ENCODE peak calls at places on chromosome 5, in ten cellular contexts. E is body of pancreas; D is astrocyte; L is kidney; I is type B pancreatic cell; Z is GM12865; R is H1; P is CD4-positive, alpha-beta T cell; N is IMR-90; G is PC-9. C is an unnamed sample.

GRCh38 chr5:108398964-108399363 is 17.1 kb upstream of the FBXL17 start:
- DNase-seq in I (no peak), D (no peak), R (no peak), E (no peak), N (no peak), P (no peak), Z (no peak), L (no peak), G (no peak), C (no peak)

GRCh38 chr5:73266309-73266708 is 93.3 kb downstream of the TMEM174 start:
- DNase-seq in I (no peak), N (no peak), P (no peak), Z (no peak), D (no peak), L (no peak), G (no peak), E (no peak), R (no peak), C (no peak)

GRCh38 chr5:16546712-16547111 is 70.1 kb downstream of the RETREG1 start:
- DNase-seq in Z (no peak), R (no peak), I (no peak), E (no peak), P (no peak), L (no peak), N (no peak), G (no peak), D (no peak), C (no peak)

GRCh38 chr5:67267522-67268232 is 71.1 kb upstream of the CD180 start:
- DNase-seq in D (no peak), Z (no peak), R (no peak), P (no peak), L (peak), E (peak), N (no peak), G (no peak), I (no peak), C (no peak)

GRCh38 chr5:73338201-73339126 is 110.1 kb downstream of the FOXD1 start:
- DNase-seq in E (peak), L (peak), P (no peak), Z (no peak), N (peak), R (no peak), D (peak), I (no peak), G (no peak), C (no peak)

GRCh38 chr5:10503997-10504761 is 59.7 kb upstream of the ANKRD33B start:
- DNase-seq in P (no peak), D (no peak), I (no peak), Z (no peak), L (no peak), G (no peak), R (no peak), N (peak), E (peak), C (no peak)

GRCh38 chr5:1130218-1130946 is 18.5 kb upstream of the SLC12A7 start:
- DNase-seq in N (no peak), P (no peak), I (no peak), R (no peak), D (no peak), E (peak), G (peak), Z (no peak), L (peak), C (no peak)

GRCh38 chr5:135129307-135129706 is 95.3 kb upstream of the PITX1 start:
- DNase-seq in R (no peak), Z (no peak), D (no peak), P (no peak), L (peak), G (peak), I (no peak), N (no peak), E (no peak), C (no peak)

GRCh38 chr5:141513627-141514329 is 24.9 kb downstream of the PCDHGC5 start:
- DNase-seq in R (no peak), P (peak), N (peak), Z (peak), E (peak), G (no peak), D (peak), L (peak), I (peak), C (peak)

GRCh38 chr5:102296229-102296817 is at the start of gene SLCO4C1:
- DNase-seq in N (no peak), I (peak), D (peak), Z (peak), E (peak), P (peak), G (peak), L (peak), R (peak), C (peak)

GRCh38 chr5:59503223-59503622 is 390.3 kb downstream of the PDE4D start:
- DNase-seq in R (no peak), D (no peak), N (no peak), L (no peak), E (no peak), P (no peak), Z (no peak), I (no peak), G (no peak), C (no peak)

DNA sequence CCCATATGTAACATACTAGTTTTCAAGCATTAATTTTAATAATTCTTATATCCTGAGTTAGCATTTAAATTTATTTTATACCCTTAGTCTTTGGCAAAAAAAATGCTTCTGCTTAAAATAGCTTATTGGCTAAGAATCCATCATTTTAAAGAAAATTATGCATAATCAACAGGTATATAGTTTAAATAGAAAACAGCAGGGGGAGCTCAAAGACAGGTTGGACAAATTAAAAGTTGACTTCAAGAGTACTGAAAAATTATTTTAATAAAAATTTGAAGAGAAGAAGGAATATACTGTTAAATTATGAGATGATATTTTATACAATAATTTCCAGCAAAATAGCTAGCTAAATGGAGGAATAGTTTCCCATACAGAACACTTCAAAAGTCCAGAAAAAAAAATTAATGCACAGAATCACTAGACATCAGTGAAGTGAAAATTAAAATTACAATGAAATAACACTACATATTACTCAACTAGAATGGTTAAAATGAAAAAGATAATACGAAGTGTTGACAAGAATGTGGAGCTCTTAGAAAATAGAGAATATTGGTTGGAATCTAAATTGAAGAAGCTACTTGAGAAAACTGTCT is 387.1 kb downstream of the PDE4D start:
- DNase-seq in R (no peak), Z (peak), P (no peak), L (no peak), I (no peak), D (no peak), E (no peak), N (peak), G (no peak), C (no peak)
- TF ChIP-seq CTCF in R (no peak), Z (peak), P (no peak), L (peak), I (peak), D (peak), E (peak), N (peak), G (peak), C (no peak)

GRCh38 chr5:151923865-151924264 is 786 bp downstream of the GLRA1 start:
- DNase-seq in D (no peak), N (no peak), E (no peak), G (peak), P (no peak), Z (no peak), R (peak), L (no peak), I (no peak), C (no peak)
- TF ChIP-seq CTCF in D (peak), N (peak), E (no peak), G (peak), P (no peak), Z (no peak), R (peak), L (no peak), I (peak), C (peak)

GRCh38 chr5:113612060-113612496 is 98.6 kb downstream of the YTHDC2 start:
- DNase-seq in D (peak), Z (peak), P (no peak), L (no peak), R (no peak), G (no peak), N (peak), E (no peak), I (no peak), C (no peak)
- TF ChIP-seq CTCF in D (peak), Z (peak), P (peak), L (peak), R (peak), G (peak), N (peak), E (peak), I (peak), C (peak)

DNA sequence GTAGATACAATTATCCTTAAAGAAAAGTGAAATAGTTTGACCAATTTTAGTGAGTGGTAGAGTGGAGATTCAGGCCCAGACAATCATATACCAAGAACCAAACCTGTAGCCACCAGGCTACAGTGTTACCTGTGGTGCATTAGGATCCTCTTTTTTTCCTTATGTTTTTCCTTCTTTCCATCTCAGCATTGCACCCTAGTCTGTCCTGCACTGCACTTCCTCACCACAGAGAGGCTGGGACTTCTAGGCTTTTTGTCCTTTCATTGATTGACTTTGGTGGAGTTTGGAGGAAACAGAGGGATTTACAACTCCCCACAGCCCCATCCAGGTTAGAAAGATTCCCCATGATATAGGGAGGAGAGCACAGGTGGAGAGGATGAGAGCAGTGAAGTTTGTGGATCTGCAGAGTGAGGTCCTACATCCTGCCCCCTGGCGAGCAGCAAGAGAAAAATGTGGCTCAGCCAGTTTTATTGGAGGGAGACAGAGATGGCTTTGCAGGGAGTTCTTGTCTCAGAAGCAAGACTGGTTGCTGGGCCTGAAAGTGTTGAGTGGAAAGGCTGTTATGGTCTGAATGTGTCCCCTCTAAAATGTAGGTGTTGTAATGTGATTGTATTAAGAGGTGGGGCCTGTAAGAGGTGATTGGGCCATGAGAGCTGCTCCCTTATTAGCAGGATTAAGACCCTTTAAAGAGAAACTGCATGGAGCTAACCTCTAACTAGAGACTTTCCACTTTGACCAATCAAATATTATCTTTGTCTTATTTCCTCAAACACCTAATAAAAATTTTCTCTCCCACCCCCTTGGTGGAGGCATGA is 36.2 kb downstream of the KIF4B start:
- DNase-seq in R (no peak), Z (peak), D (no peak), P (no peak), I (no peak), L (no peak), E (no peak), G (no peak), N (peak), C (no peak)
- TF ChIP-seq CTCF in R (peak), Z (peak), D (peak), P (no peak), I (peak), L (no peak), E (no peak), G (peak), N (peak), C (peak)

GRCh38 chr5:40904994-40905306 is 4.3 kb upstream of the C7 start:
- DNase-seq in Z (no peak), L (no peak), E (no peak), N (no peak), P (no peak), G (no peak), R (no peak), D (no peak), I (no peak), C (no peak)
- TF ChIP-seq CTCF in Z (no peak), L (no peak), E (no peak), N (no peak), P (no peak), G (peak), R (no peak), D (no peak), I (no peak), C (no peak)

C was measured in GM12864.